ENCODE peak calls at places on chromosome 10, in five cellular contexts. L is SW480; C is amniotic stem cell; F is H9; B is stimulated activated CD8-positive, alpha-beta memory T cell treated with anti-CD3 and anti-CD28 coated beads, Interleukin-2, amount 100 ng/mL, for 1 hour. G is an unnamed sample.

GRCh38 chr10:85510682-85511081 is 855.9 kb downstream of the GRID1 start:
- DNase-seq in F (no peak), L (no peak), C (no peak), B (no peak), G (peak; percentile 42)

GRCh38 chr10:78435484-78436222 is 402.0 kb downstream of the RPS24 start:
- DNase-seq in B (no peak), C (no peak), F (no peak), L (no peak), G (no peak)

GRCh38 chr10:34916368-34916767 is 101.3 kb upstream of the PARD3 start:
- DNase-seq in B (no peak), C (peak; percentile 40), L (peak; percentile 33), F (no peak), G (no peak)

GRCh38 chr10:128721851-128722250 is 595.6 kb upstream of the MKI67 start:
- DNase-seq in L (no peak), F (no peak), C (no peak), B (no peak), G (peak; percentile 14)

GRCh38 chr10:20976891-20977684 is 80.0 kb upstream of the NEBL start:
- DNase-seq in L (no peak), C (no peak), F (no peak), B (no peak), G (peak; percentile 77)

GRCh38 chr10:132364594-132364970 is 32.4 kb upstream of the PWWP2B start:
- DNase-seq in C (no peak), L (no peak), F (no peak), B (peak; percentile 7), G (no peak)

GRCh38 chr10:65793738-65794425 is 1132.0 kb upstream of the LRRTM3 start:
- DNase-seq in F (no peak), L (no peak), C (no peak), B (no peak), G (no peak)

GRCh38 chr10:8584666-8585065 is 530.2 kb downstream of the GATA3 start:
- DNase-seq in B (no peak), L (no peak), F (no peak), C (no peak), G (no peak)

GRCh38 chr10:6701289-6701688 is 121.2 kb upstream of the PRKCQ start:
- DNase-seq in L (no peak), F (peak; percentile 52), C (no peak), B (no peak), G (peak; percentile 32)

GRCh38 chr10:130079614-130080460 is 30.8 kb downstream of the C10orf143 start:
- DNase-seq in F (no peak), B (no peak), C (no peak), L (no peak), G (no peak)

GRCh38 chr10:97713351-97713827 is at the start of gene MARVELD1:
- DNase-seq in F (peak; percentile 88), B (no peak), L (peak; percentile 56), C (peak; percentile 61), G (peak; percentile 91)

GRCh38 chr10:5234106-5234877 is 37.7 kb downstream of the AKR1C4 start:
- DNase-seq in C (no peak), F (no peak), L (no peak), B (no peak), G (no peak)

GRCh38 chr10:50506861-50507573 is 116.7 kb downstream of the SGMS1 start:
- DNase-seq in C (no peak), B (no peak), L (no peak), F (no peak), G (no peak)

GRCh38 chr10:19815478-19816419 is 483 bp upstream of the PLXDC2 start:
- DNase-seq in C (no peak), B (no peak), L (peak; percentile 7), F (peak; percentile 86), G (peak; percentile 97)

GRCh38 chr10:100025528-100026070 is 15.9 kb upstream of the DNMBP start:
- DNase-seq in B (no peak), L (no peak), F (no peak), C (no peak), G (no peak)